ENCODE peak calls at places on chromosomes 1 and 21, in eight cellular contexts. R is OCI-LY7, P is SK-N-SH, C is PC-9, M is MM.1S, F is hepatocyte, W is PC-3, B is HCT116. K is an unnamed sample.
A peak's percentile ranks its signal among the peaks of the same experiment; 100 is the strongest.

GRCh38 chr1:197633447-197634039 is 141.7 kb downstream of the DENND1B start:
- DNase-seq in M (no peak), W (no peak), C (no peak), P (no peak), R (no peak), F (no peak), B (no peak), K (peak; percentile 44)

GRCh38 chr1:209886219-209886536 is 51.8 kb upstream of the SYT14 start:
- DNase-seq in W (peak; percentile 58), F (no peak), P (no peak), M (no peak), R (no peak), B (no peak), C (no peak), K (no peak)

GRCh38 chr21:32371913-32372314 is 20.9 kb downstream of the URB1 start:
- DNase-seq in W (peak; percentile 62), M (no peak), B (no peak), P (no peak), F (no peak), C (peak; percentile 24), R (no peak), K (no peak)

GRCh38 chr1:23522244-23523013 is 8.6 kb downstream of the E2F2 start:
- DNase-seq in B (no peak), W (peak; percentile 14), P (no peak), C (no peak), R (no peak), F (no peak), M (no peak), K (no peak)

GRCh38 chr1:54230507-54231339 is 30.8 kb downstream of the MRPL37 start:
- DNase-seq in M (no peak), P (peak; percentile 72), W (no peak), B (no peak), F (no peak), R (no peak), C (no peak), K (no peak)

GRCh38 chr1:155504207-155504606 is 58.4 kb downstream of the ASH1L start:
- DNase-seq in W (peak; percentile 63), M (peak; percentile 75), F (peak; percentile 16), P (peak; percentile 50), B (peak; percentile 24), C (no peak), R (peak; percentile 66), K (peak; percentile 60)

GRCh38 chr1:214107322-214108096 is 119.7 kb downstream of the PROX1 start:
- DNase-seq in W (no peak), C (no peak), P (no peak), F (no peak), B (no peak), R (no peak), M (no peak), K (peak; percentile 13)

GRCh38 chr21:46459024-46459355 is 299 bp downstream of the DIP2A start:
- DNase-seq in B (no peak), W (no peak), P (no peak), M (no peak), R (no peak), C (no peak), F (no peak), K (no peak)

GRCh38 chr1:186849271-186849671 is 20.5 kb downstream of the PLA2G4A start:
- DNase-seq in W (no peak), C (no peak), M (peak; percentile 18), B (no peak), R (no peak), F (no peak), P (no peak), K (no peak)

GRCh38 chr1:244100691-244101453 is 49.8 kb downstream of the ZBTB18 start:
- DNase-seq in F (no peak), R (no peak), B (no peak), W (no peak), M (no peak), C (no peak), P (no peak), K (no peak)

GRCh38 chr1:230067441-230067870 is 418 bp downstream of the GALNT2 start:
- DNase-seq in R (no peak), M (peak; percentile 28), W (peak; percentile 49), B (no peak), C (peak; percentile 37), P (peak; percentile 87), F (no peak), K (peak; percentile 59)

GRCh38 chr1:36446780-36447179 is 3.5 kb downstream of the OSCP1 start:
- DNase-seq in P (no peak), R (no peak), M (no peak), F (no peak), B (no peak), W (no peak), C (no peak), K (no peak)

GRCh38 chr1:83799474-83800085 is 199.4 kb downstream of the TTLL7 start:
- DNase-seq in M (no peak), W (no peak), B (no peak), R (no peak), C (no peak), P (no peak), F (no peak), K (no peak)

GRCh38 chr21:45366931-45367401 is 38.0 kb upstream of the COL18A1 start:
- DNase-seq in R (no peak), C (peak; percentile 87), B (no peak), W (peak; percentile 90), P (peak; percentile 79), F (peak; percentile 69), M (no peak), K (no peak)

DNA sequence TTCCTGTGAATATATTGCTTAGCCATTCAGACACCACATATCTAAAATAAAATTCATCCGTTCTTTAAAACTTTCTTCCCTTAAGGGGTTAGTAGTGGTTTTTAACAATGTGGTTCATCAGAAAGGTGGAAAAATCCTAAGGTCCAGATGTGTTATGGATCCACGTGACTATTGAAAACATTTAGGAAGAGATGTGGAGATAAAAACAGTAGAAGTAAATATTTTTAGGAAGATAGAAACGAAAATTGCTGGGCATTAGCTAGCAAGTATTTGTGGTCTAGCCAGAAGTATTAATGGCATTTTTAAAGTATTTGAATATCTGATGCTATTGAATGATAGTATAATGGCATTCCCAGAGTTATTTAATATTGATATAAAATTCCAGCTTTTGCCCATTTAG is 180.8 kb downstream of the LTN1 start:
- DNase-seq in B (no peak), C (no peak), F (no peak), P (no peak), M (no peak), R (no peak), W (no peak), K (no peak)
- H3K9me2 ChIP-seq in B (no peaks in the 10 kb centered on the region), C (no peaks in the 10 kb centered on the region), F (no peaks in the 10 kb centered on the region), P (no peaks in the 10 kb centered on the region), M (no peaks in the 10 kb centered on the region), R (no peaks in the 10 kb centered on the region), W (no peaks in the 10 kb centered on the region), K (no peaks in the 10 kb centered on the region)

GRCh38 chr1:13469343-13469742 is 44.5 kb downstream of the LRRC38 start:
- DNase-seq in C (no peak), F (peak; percentile 44), W (peak; percentile 55), P (no peak), R (peak; percentile 65), M (peak; percentile 82), B (no peak), K (peak; percentile 48)
- TF ChIP-seq CTCF in C (peak; percentile 24), F (peak; percentile 39), W (peak; percentile 57), P (peak; percentile 24), R (peak; percentile 77), M (peak; percentile 49), B (peak; percentile 44), K (peak; percentile 55)

GRCh38 chr1:1283821-1284220 is 3.6 kb downstream of the SCNN1D start:
- DNase-seq in F (no peak), B (no peak), M (no peak), R (peak; percentile 43), P (peak; percentile 87), W (peak; percentile 58), C (peak; percentile 44), K (peak; percentile 64)

GRCh38 chr1:1280782-1281481 is 696 bp downstream of the SCNN1D start:
- DNase-seq in P (no peak), C (no peak), B (no peak), F (no peak), M (no peak), R (no peak), W (no peak), K (no peak)

GRCh38 chr1:1281533-1282321 is 1.5 kb downstream of the SCNN1D start:
- DNase-seq in P (peak; percentile 55), W (peak; percentile 97), C (peak; percentile 51), R (no peak), B (no peak), F (no peak), M (no peak), K (no peak)

GRCh38 chr1:1284370-1285101 is 4.3 kb downstream of the SCNN1D start:
- DNase-seq in P (peak; percentile 50), R (no peak), M (no peak), C (no peak), F (no peak), B (no peak), W (no peak), K (no peak)

GRCh38 chr1:1282998-1283397 is 2.8 kb downstream of the SCNN1D start:
- DNase-seq in P (no peak), M (no peak), F (no peak), B (no peak), W (peak; percentile 90), C (no peak), R (no peak), K (no peak)
- H3K9me2 ChIP-seq in P (no peaks in the 10 kb centered on the region), M (no peaks in the 10 kb centered on the region), F (no peaks in the 10 kb centered on the region), B (no peaks in the 10 kb centered on the region), W (no peaks in the 10 kb centered on the region), C (no peaks in the 10 kb centered on the region), R (no peaks in the 10 kb centered on the region), K (no peaks in the 10 kb centered on the region)

GRCh38 chr1:42737257-42737656 is 2.8 kb downstream of the CLDN19 start:
- DNase-seq in B (no peak), R (peak; percentile 58), F (no peak), C (peak; percentile 42), W (peak; percentile 52), P (no peak), M (peak; percentile 24), K (no peak)
- TF ChIP-seq CTCF in B (no peak), R (peak; percentile 39), F (no peak), C (no peak), W (no peak), P (no peak), M (peak; percentile 26), K (no peak)